ENCODE peak calls at places on chromosomes 16 and 17, in six cellular contexts. W is fibroblast of mammary gland, M is GM19239, K is G401, I is bronchial epithelial cell, H is AG09319. U is an unnamed sample.

GRCh38 chr17:77375917-77376651 is 235.3 kb downstream of the SEC14L1 start:
- DNase-seq in I (no peak), W (peak), K (peak), H (no peak), M (no peak), U (peak)

GRCh38 chr17:9432867-9433495 is 142.6 kb downstream of the STX8 start:
- DNase-seq in H (no peak), I (no peak), W (peak), K (no peak), M (no peak), U (peak)

GRCh38 chr16:54000361-54000760 is 286.2 kb downstream of the IRX3 start:
- DNase-seq in W (peak), H (no peak), I (no peak), M (no peak), K (no peak), U (no peak)

GRCh38 chr17:79129523-79129922 is 54.9 kb downstream of the ENGASE start:
- DNase-seq in K (no peak), H (no peak), W (no peak), M (no peak), I (no peak), U (no peak)

GRCh38 chr16:46929378-46930332 is 43.8 kb downstream of the DNAJA2 start:
- DNase-seq in I (peak), W (peak), M (peak), H (no peak), K (peak), U (peak)

GRCh38 chr17:59277031-59277430 is 54.4 kb upstream of the YPEL2 start:
- DNase-seq in I (no peak), M (peak), W (no peak), K (no peak), H (no peak), U (no peak)

GRCh38 chr16:1708768-1709180 is 2.8 kb downstream of the MAPK8IP3 start:
- DNase-seq in K (peak), W (peak), H (no peak), M (no peak), I (peak), U (no peak)

GRCh38 chr16:75477680-75478473 is 13.4 kb upstream of the TMEM170A start:
- DNase-seq in W (no peak), M (no peak), H (no peak), K (peak), I (peak), U (no peak)

U was measured in AG10803.